ENCODE peak calls at places on chromosome 9, in seven cellular contexts. F is lower lobe of right lung, S is H1, A is transverse colon, U is endothelial cell, Q is HCT116, J is A673. D is an unnamed sample.

GRCh38 chr9:131042666-131043065 is 33.7 kb downstream of the LAMC3 start:
- DNase-seq in F (no peak), S (no peak), J (no peak), U (no peak), A (no peak), Q (no peak), D (no peak)

GRCh38 chr9:6907772-6908381 is 150.1 kb downstream of the KDM4C start:
- DNase-seq in A (no peak), J (peak; percentile 45), U (peak; percentile 18), S (no peak), Q (peak; percentile 24), F (no peak), D (no peak)

GRCh38 chr9:7185612-7186011 is 427.8 kb downstream of the KDM4C start:
- DNase-seq in J (peak; percentile 69), F (no peak), A (no peak), S (peak; percentile 21), U (no peak), Q (peak; percentile 74), D (no peak)

GRCh38 chr9:135804588-135805421 is 102.5 kb downstream of the CAMSAP1 start:
- DNase-seq in Q (no peak), S (no peak), J (no peak), U (no peak), F (no peak), A (no peak), D (no peak)

GRCh38 chr9:9743822-9744221 is 869.0 kb downstream of the PTPRD start:
- DNase-seq in F (no peak), A (no peak), J (no peak), Q (no peak), S (no peak), U (no peak), D (no peak)

GRCh38 chr9:135902655-135903357 is 4.5 kb downstream of the CAMSAP1 start:
- DNase-seq in F (no peak), U (no peak), S (no peak), J (no peak), Q (no peak), A (no peak), D (no peak)

GRCh38 chr9:114405294-114406034 is 17.7 kb upstream of the AKNA start:
- DNase-seq in Q (peak; percentile 48), U (peak; percentile 78), F (peak; percentile 76), A (peak; percentile 85), J (peak; percentile 88), S (no peak), D (peak; percentile 37)

GRCh38 chr9:99782962-99783718 is 38.5 kb upstream of the NR4A3 start:
- DNase-seq in J (no peak), A (no peak), F (no peak), S (no peak), U (no peak), Q (no peak), D (no peak)

GRCh38 chr9:97272072-97272471 is 35.4 kb upstream of the CCDC180 start:
- DNase-seq in S (no peak), Q (no peak), U (no peak), A (no peak), F (no peak), J (no peak), D (no peak)

GRCh38 chr9:34646211-34647083 is at the start of gene GALT:
- DNase-seq in A (peak; percentile 98), F (peak; percentile 97), J (peak; percentile 91), U (peak; percentile 95), S (no peak), Q (peak; percentile 65), D (peak; percentile 99)
- TF ChIP-seq CTCF in A (peak; percentile 26), F (peak; percentile 52), J (peak; percentile 45), U (peak; percentile 26), S (peak; percentile 89), Q (peak; percentile 45), D (peak; percentile 3)

GRCh38 chr9:105479846-105480245 is 32.0 kb downstream of the FSD1L start:
- DNase-seq in S (no peak), F (no peak), A (no peak), J (no peak), Q (no peak), U (no peak), D (no peak)

GRCh38 chr9:105473221-105473620 is 25.4 kb downstream of the FSD1L start:
- DNase-seq in J (no peak), F (no peak), S (no peak), Q (no peak), A (no peak), U (no peak), D (no peak)

GRCh38 chr9:105475302-105475701 is 27.5 kb downstream of the FSD1L start:
- DNase-seq in J (peak; percentile 20), S (no peak), Q (no peak), U (no peak), A (no peak), F (no peak), D (no peak)
- TF ChIP-seq CTCF in J (peak; percentile 53), S (peak; percentile 41), Q (peak; percentile 33), U (no peak), A (peak; percentile 30), F (no peak), D (no peak)

DNA sequence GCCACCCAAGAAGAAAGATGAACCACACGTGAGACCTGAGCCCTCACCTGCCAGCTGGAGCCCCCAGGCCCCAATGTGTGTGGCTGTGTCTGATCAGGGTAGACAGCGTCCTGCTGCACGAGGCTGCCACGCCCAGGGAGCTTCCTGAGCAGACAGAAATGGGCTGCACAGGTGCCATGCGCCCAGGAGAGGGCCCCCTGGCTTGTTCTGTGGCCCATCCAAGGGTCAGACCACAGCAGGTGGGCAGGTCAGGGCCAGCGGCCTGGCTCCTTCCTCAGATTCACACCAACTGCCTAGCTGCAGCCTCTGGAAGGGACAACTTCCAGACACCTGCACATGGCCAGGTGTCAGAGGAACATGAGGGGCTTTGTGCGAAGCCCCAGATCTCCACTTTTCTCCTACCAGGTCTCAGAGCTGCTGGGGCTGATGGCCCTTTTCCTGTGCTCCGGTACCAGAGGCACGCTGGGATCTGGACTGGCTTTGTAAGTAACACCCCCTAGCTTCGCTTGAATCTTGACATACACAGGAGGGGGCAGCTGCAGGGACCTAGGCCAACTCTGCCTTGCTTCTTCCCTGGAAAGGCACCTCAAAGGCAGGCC is 10.8 kb downstream of the SARDH start:
- DNase-seq in F (no peak), U (no peak), S (no peak), J (no peak), Q (no peak), A (no peak), D (peak; percentile 1)
- TF ChIP-seq CTCF in F (no peak), U (no peak), S (no peak), J (no peak), Q (peak; percentile 34), A (no peak), D (no peak)

GRCh38 chr9:14654932-14655331 is 38.3 kb downstream of the ZDHHC21 start:
- DNase-seq in A (no peak), U (no peak), S (no peak), Q (no peak), F (no peak), J (no peak), D (no peak)

GRCh38 chr9:14653511-14653910 is 39.7 kb downstream of the ZDHHC21 start:
- DNase-seq in F (no peak), J (no peak), Q (no peak), U (no peak), A (no peak), S (no peak), D (no peak)

DNA sequence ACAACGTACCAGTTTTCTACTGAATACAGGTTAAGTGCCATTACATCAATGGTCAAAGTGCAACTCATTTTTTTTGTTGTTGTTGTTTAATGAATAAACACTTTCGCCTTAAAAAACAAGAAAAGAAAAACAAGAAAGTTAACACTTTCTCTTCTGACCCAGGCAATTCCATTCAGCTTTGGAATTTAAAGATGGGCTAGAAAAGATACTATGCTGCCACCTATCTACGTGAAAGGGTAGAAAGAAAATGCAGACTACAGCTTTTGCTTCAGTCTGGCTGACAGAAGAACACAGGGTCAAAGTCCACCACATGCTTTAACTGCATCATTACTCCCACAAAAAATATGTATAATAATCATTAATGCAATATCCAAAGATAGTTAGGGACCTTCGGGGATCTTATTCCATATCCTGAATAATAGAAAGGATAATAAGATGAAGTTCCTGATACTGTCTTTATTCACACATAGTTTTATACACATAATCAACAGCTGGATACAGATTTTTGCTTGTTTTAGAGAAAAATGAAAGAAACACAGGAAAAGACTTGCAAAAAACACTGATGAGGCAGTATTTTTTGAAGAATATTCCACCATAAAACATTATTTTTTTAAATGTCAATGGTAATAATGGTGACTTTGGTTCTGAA is 40.4 kb downstream of the ZDHHC21 start:
- DNase-seq in J (peak; percentile 46), A (no peak), U (no peak), S (no peak), F (no peak), Q (no peak), D (no peak)
- TF ChIP-seq CTCF in J (peak; percentile 56), A (peak; percentile 44), U (peak; percentile 53), S (peak; percentile 55), F (peak; percentile 38), Q (peak; percentile 55), D (no peak)

DNA sequence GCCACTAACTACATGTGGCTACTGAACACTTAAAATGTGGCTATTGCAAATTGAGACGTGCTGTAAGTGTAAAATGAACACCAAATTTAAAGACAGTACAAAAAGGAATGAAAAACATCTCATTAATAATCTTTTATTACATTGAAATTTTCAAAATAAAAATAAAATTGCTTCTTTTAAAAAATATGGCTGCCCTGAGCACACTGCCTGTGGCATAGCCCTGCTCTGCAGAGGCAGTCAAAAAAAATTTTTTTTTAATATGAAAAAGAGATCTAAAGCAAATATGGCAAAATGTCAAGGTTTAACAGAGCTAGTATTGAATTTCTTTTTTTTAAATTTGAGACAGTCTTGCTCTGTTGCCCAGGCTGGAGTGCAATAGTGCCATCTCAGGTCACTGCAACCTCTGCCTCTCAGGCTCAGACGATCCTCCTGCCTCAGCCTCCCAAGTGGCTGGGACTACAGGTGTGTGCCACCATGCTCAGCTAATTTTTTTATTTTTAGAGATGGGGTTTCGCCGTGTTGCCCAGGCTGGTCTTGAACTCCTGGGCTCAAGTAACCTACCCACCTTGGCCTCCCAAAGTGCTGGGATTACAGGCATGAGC is 25.6 kb downstream of the CARNMT1 start:
- DNase-seq in A (no peak), S (no peak), Q (no peak), J (no peak), F (no peak), U (no peak), D (no peak)
- TF ChIP-seq CTCF in A (no peak), S (no peak), Q (no peak), J (no peak), F (no peak), U (peak; percentile 39), D (no peak)

GRCh38 chr9:98365227-98365669 is 109.8 kb upstream of the TBC1D2 start:
- DNase-seq in A (no peak), S (no peak), Q (peak; percentile 41), F (no peak), U (no peak), J (peak; percentile 28), D (no peak)
- TF ChIP-seq CTCF in A (peak; percentile 25), S (peak; percentile 21), Q (peak; percentile 59), F (peak; percentile 47), U (peak; percentile 67), J (peak; percentile 55), D (no peak)

GRCh38 chr9:69546265-69546664 is 125.9 kb downstream of the APBA1 start:
- DNase-seq in S (no peak), Q (peak; percentile 7), U (peak; percentile 33), J (peak; percentile 18), A (peak; percentile 22), F (no peak), D (no peak)
- TF ChIP-seq CTCF in S (peak; percentile 74), Q (peak; percentile 29), U (peak; percentile 24), J (peak; percentile 52), A (peak; percentile 16), F (no peak), D (no peak)

GRCh38 chr9:35660966-35661413 is 2.9 kb downstream of the CCDC107 start:
- DNase-seq in J (peak; percentile 55), U (no peak), S (no peak), A (peak; percentile 73), F (no peak), Q (peak; percentile 33), D (no peak)
- TF ChIP-seq CTCF in J (peak; percentile 58), U (no peak), S (peak; percentile 38), A (peak; percentile 36), F (peak; percentile 31), Q (peak; percentile 48), D (no peak)

GRCh38 chr9:103304797-103305196 is 309.7 kb downstream of the CYLC2 start:
- DNase-seq in U (no peak), F (no peak), J (no peak), Q (no peak), S (no peak), A (no peak), D (no peak)
- TF ChIP-seq CTCF in U (no peak), F (no peak), J (no peak), Q (no peak), S (no peak), A (no peak), D (no peak)